ENCODE peak calls at places on chromosomes 13 and 19, in six cellular contexts. One of them, this sample, is unnamed.

GRCh38 chr13:29561918-29562317 is 33.6 kb downstream of the SLC7A1 start:
- DNase-seq in epithelial cell of esophagus: peak
- DNase-seq in fibroblast of villous mesenchyme: no peak
- DNase-seq in suprapubic skin: no peak
- DNase-seq in hepatocyte: no peak
- DNase-seq in cardiac fibroblast: peak
- DNase-seq in this sample: no peak

GRCh38 chr19:46355234-46355990 is 8.5 kb downstream of the PPP5C start:
- DNase-seq in hepatocyte: peak
- DNase-seq in epithelial cell of esophagus: no peak
- DNase-seq in fibroblast of villous mesenchyme: no peak
- DNase-seq in cardiac fibroblast: no peak
- DNase-seq in suprapubic skin: no peak
- DNase-seq in this sample: no peak

GRCh38 chr19:5054551-5055456 is 85.9 kb downstream of the KDM4B start:
- DNase-seq in hepatocyte: no peak
- DNase-seq in fibroblast of villous mesenchyme: no peak
- DNase-seq in cardiac fibroblast: no peak
- DNase-seq in suprapubic skin: no peak
- DNase-seq in epithelial cell of esophagus: no peak
- DNase-seq in this sample: no peak

GRCh38 chr13:30702006-30702405 is 33.3 kb upstream of the ALOX5AP start:
- DNase-seq in cardiac fibroblast: no peak
- DNase-seq in fibroblast of villous mesenchyme: no peak
- DNase-seq in epithelial cell of esophagus: no peak
- DNase-seq in suprapubic skin: no peak
- DNase-seq in hepatocyte: no peak
- DNase-seq in this sample: no peak

GRCh38 chr19:10195199-10195519 is 406 bp upstream of the DNMT1 start:
- DNase-seq in hepatocyte: no peak
- DNase-seq in cardiac fibroblast: no peak
- DNase-seq in suprapubic skin: no peak
- DNase-seq in epithelial cell of esophagus: no peak
- DNase-seq in fibroblast of villous mesenchyme: no peak
- DNase-seq in this sample: no peak

GRCh38 chr19:40989453-40989852 is 1.6 kb upstream of the CYP2B6 start:
- DNase-seq in fibroblast of villous mesenchyme: no peak
- DNase-seq in cardiac fibroblast: no peak
- DNase-seq in suprapubic skin: no peak
- DNase-seq in epithelial cell of esophagus: no peak
- DNase-seq in hepatocyte: no peak
- DNase-seq in this sample: no peak

GRCh38 chr19:38877781-38878574 is at the start of gene RINL:
- DNase-seq in cardiac fibroblast: no peak
- DNase-seq in suprapubic skin: no peak
- DNase-seq in epithelial cell of esophagus: no peak
- DNase-seq in fibroblast of villous mesenchyme: no peak
- DNase-seq in hepatocyte: peak
- DNase-seq in this sample: no peak

GRCh38 chr19:35495107-35496064 is 5.1 kb upstream of the KRTDAP start:
- DNase-seq in epithelial cell of esophagus: peak
- DNase-seq in suprapubic skin: no peak
- DNase-seq in cardiac fibroblast: peak
- DNase-seq in fibroblast of villous mesenchyme: peak
- DNase-seq in hepatocyte: peak
- DNase-seq in this sample: peak

GRCh38 chr19:1466461-1467227 is 12.4 kb downstream of the C19orf25 start:
- DNase-seq in cardiac fibroblast: no peak
- DNase-seq in hepatocyte: no peak
- DNase-seq in fibroblast of villous mesenchyme: no peak
- DNase-seq in suprapubic skin: no peak
- DNase-seq in epithelial cell of esophagus: no peak
- DNase-seq in this sample: no peak

GRCh38 chr19:13058951-13059660 is 43.6 kb downstream of the LYL1 start:
- DNase-seq in cardiac fibroblast: no peak
- DNase-seq in suprapubic skin: no peak
- DNase-seq in fibroblast of villous mesenchyme: no peak
- DNase-seq in hepatocyte: no peak
- DNase-seq in epithelial cell of esophagus: no peak
- DNase-seq in this sample: no peak

GRCh38 chr13:94323746-94324408 is 155.6 kb downstream of the DCT start:
- DNase-seq in cardiac fibroblast: no peak
- DNase-seq in fibroblast of villous mesenchyme: no peak
- DNase-seq in epithelial cell of esophagus: no peak
- DNase-seq in suprapubic skin: no peak
- DNase-seq in hepatocyte: no peak
- DNase-seq in this sample: no peak

GRCh38 chr13:98534821-98535220 is 42.1 kb downstream of the STK24 start:
- DNase-seq in suprapubic skin: no peak
- DNase-seq in hepatocyte: no peak
- DNase-seq in epithelial cell of esophagus: peak
- DNase-seq in fibroblast of villous mesenchyme: no peak
- DNase-seq in cardiac fibroblast: no peak
- DNase-seq in this sample: no peak

GRCh38 chr19:1512671-1513491 is at the start of gene ADAMTSL5:
- DNase-seq in fibroblast of villous mesenchyme: peak
- DNase-seq in hepatocyte: peak
- DNase-seq in suprapubic skin: no peak
- DNase-seq in cardiac fibroblast: peak
- DNase-seq in epithelial cell of esophagus: peak
- DNase-seq in this sample: peak

GRCh38 chr19:6564393-6564792 is 26.6 kb downstream of the CD70 start:
- DNase-seq in fibroblast of villous mesenchyme: peak
- DNase-seq in hepatocyte: no peak
- DNase-seq in suprapubic skin: no peak
- DNase-seq in epithelial cell of esophagus: peak
- DNase-seq in cardiac fibroblast: peak
- DNase-seq in this sample: no peak

GRCh38 chr19:48845384-48845783 is 9.1 kb upstream of the HSD17B14 start:
- DNase-seq in fibroblast of villous mesenchyme: no peak
- DNase-seq in cardiac fibroblast: no peak
- DNase-seq in epithelial cell of esophagus: no peak
- DNase-seq in suprapubic skin: no peak
- DNase-seq in hepatocyte: no peak
- DNase-seq in this sample: no peak

GRCh38 chr19:917323-918151 is at the start of gene KISS1R:
- DNase-seq in cardiac fibroblast: no peak
- DNase-seq in fibroblast of villous mesenchyme: no peak
- DNase-seq in epithelial cell of esophagus: peak
- DNase-seq in suprapubic skin: no peak
- DNase-seq in hepatocyte: peak
- DNase-seq in this sample: no peak

GRCh38 chr19:20422616-20423205 is 142.9 kb downstream of the ZNF737 start:
- DNase-seq in epithelial cell of esophagus: no peak
- DNase-seq in hepatocyte: peak
- DNase-seq in fibroblast of villous mesenchyme: peak
- DNase-seq in suprapubic skin: peak
- DNase-seq in cardiac fibroblast: peak
- DNase-seq in this sample: peak

GRCh38 chr19:20422216-20422615 is 143.4 kb downstream of the ZNF737 start:
- DNase-seq in epithelial cell of esophagus: no peak
- DNase-seq in fibroblast of villous mesenchyme: peak
- DNase-seq in suprapubic skin: no peak
- DNase-seq in cardiac fibroblast: peak
- DNase-seq in hepatocyte: peak
- DNase-seq in this sample: no peak

GRCh38 chr19:20423381-20424207 is 142.0 kb downstream of the ZNF737 start:
- DNase-seq in fibroblast of villous mesenchyme: peak
- DNase-seq in suprapubic skin: peak
- DNase-seq in cardiac fibroblast: peak
- DNase-seq in epithelial cell of esophagus: peak
- DNase-seq in hepatocyte: peak
- DNase-seq in this sample: peak
- H3K4me3 ChIP-seq in fibroblast of villous mesenchyme: peak
- H3K4me3 ChIP-seq in suprapubic skin: peak
- H3K4me3 ChIP-seq in cardiac fibroblast: peak
- H3K4me3 ChIP-seq in epithelial cell of esophagus: peak
- H3K4me3 ChIP-seq in hepatocyte: peak
- H3K4me3 ChIP-seq in this sample: peak

GRCh38 chr19:3275068-3275582 is 50.7 kb downstream of the CELF5 start:
- DNase-seq in hepatocyte: no peak
- DNase-seq in epithelial cell of esophagus: no peak
- DNase-seq in fibroblast of villous mesenchyme: peak
- DNase-seq in cardiac fibroblast: no peak
- DNase-seq in suprapubic skin: no peak
- DNase-seq in this sample: no peak
- TF ChIP-seq CTCF in hepatocyte: peak
- TF ChIP-seq CTCF in epithelial cell of esophagus: peak
- TF ChIP-seq CTCF in fibroblast of villous mesenchyme: peak
- TF ChIP-seq CTCF in cardiac fibroblast: peak
- TF ChIP-seq CTCF in suprapubic skin: no peak
- TF ChIP-seq CTCF in this sample: peak

GRCh38 chr19:16327911-16328823 is 3.5 kb downstream of the KLF2 start:
- DNase-seq in hepatocyte: peak
- DNase-seq in cardiac fibroblast: peak
- DNase-seq in epithelial cell of esophagus: peak
- DNase-seq in fibroblast of villous mesenchyme: peak
- DNase-seq in suprapubic skin: peak
- DNase-seq in this sample: peak
- H3K4me3 ChIP-seq in hepatocyte: no peak
- H3K4me3 ChIP-seq in cardiac fibroblast: peak
- H3K4me3 ChIP-seq in epithelial cell of esophagus: no peak
- H3K4me3 ChIP-seq in fibroblast of villous mesenchyme: peak
- H3K4me3 ChIP-seq in suprapubic skin: peak
- H3K4me3 ChIP-seq in this sample: peak

GRCh38 chr13:50268500-50268899 is 253.3 kb downstream of the KCNRG start:
- DNase-seq in hepatocyte: no peak
- DNase-seq in fibroblast of villous mesenchyme: no peak
- DNase-seq in suprapubic skin: no peak
- DNase-seq in epithelial cell of esophagus: no peak
- DNase-seq in cardiac fibroblast: peak
- DNase-seq in this sample: no peak
- TF ChIP-seq CTCF in hepatocyte: peak
- TF ChIP-seq CTCF in fibroblast of villous mesenchyme: no peak
- TF ChIP-seq CTCF in suprapubic skin: no peak
- TF ChIP-seq CTCF in epithelial cell of esophagus: no peak
- TF ChIP-seq CTCF in cardiac fibroblast: peak
- TF ChIP-seq CTCF in this sample: peak